ENCODE peak calls at places on chromosome 7, in seven cellular contexts. L is A172, B is NCI-H460, H is brain microvascular endothelial cell, D is natural killer cell, E is glutamatergic neuron, K is T-helper 9 cell. A is an unnamed sample.
A peak's percentile ranks its signal among the peaks of the same experiment; 100 is the strongest.

GRCh38 chr7:153939177-153939576 is 113.0 kb upstream of the DPP6 start:
- DNase-seq in E (no peak), H (no peak), B (no peak), K (no peak), L (no peak), D (no peak), A (no peak)

GRCh38 chr7:102471791-102472125 is 7.0 kb downstream of the POLR2J start:
- DNase-seq in B (no peak), K (no peak), H (no peak), E (peak; percentile 10), D (no peak), L (no peak), A (no peak)

GRCh38 chr7:131638641-131639430 is 82.4 kb upstream of the PODXL start:
- DNase-seq in L (no peak), K (no peak), D (no peak), E (no peak), H (no peak), B (no peak), A (peak; percentile 23)

GRCh38 chr7:49479936-49480544 is 293.4 kb upstream of the VWC2 start:
- DNase-seq in E (no peak), L (no peak), H (no peak), B (no peak), K (no peak), D (no peak), A (no peak)

GRCh38 chr7:33558961-33559710 is 346.2 kb upstream of the BMPER start:
- DNase-seq in K (no peak), B (no peak), E (no peak), D (no peak), L (no peak), H (no peak), A (no peak)

GRCh38 chr7:13851756-13852155 is 137.7 kb downstream of the ETV1 start:
- DNase-seq in E (peak; percentile 27), D (no peak), H (peak; percentile 58), L (no peak), K (no peak), B (peak; percentile 78), A (no peak)

GRCh38 chr7:106067678-106068077 is 44.4 kb downstream of the SYPL1 start:
- DNase-seq in L (no peak), D (no peak), K (no peak), B (no peak), H (no peak), E (no peak), A (no peak)

GRCh38 chr7:82164813-82165212 is 278.8 kb downstream of the CACNA2D1 start:
- DNase-seq in E (peak; percentile 29), H (peak; percentile 81), D (no peak), K (no peak), L (peak; percentile 13), B (peak; percentile 8), A (no peak)

GRCh38 chr7:150945171-150945852 is 32.8 kb downstream of the KCNH2 start:
- DNase-seq in H (no peak), D (no peak), L (no peak), B (no peak), E (peak; percentile 23), K (no peak), A (no peak)

GRCh38 chr7:116952640-116953371 is 495 bp upstream of the ST7 start:
- DNase-seq in D (no peak), K (no peak), E (peak; percentile 64), B (no peak), H (peak; percentile 67), L (peak; percentile 31), A (peak; percentile 14)

GRCh38 chr7:45684910-45685618 is 110.9 kb downstream of the ADCY1 start:
- DNase-seq in K (no peak), L (no peak), H (no peak), B (no peak), D (no peak), E (no peak), A (no peak)

GRCh38 chr7:15609287-15609686 is 47.5 kb upstream of the AGMO start:
- DNase-seq in H (no peak), E (no peak), K (no peak), D (no peak), B (no peak), L (no peak), A (no peak)

GRCh38 chr7:106891545-106892410 is 26.7 kb downstream of the PIK3CG start:
- DNase-seq in K (no peak), L (no peak), B (no peak), D (no peak), E (no peak), H (no peak), A (no peak)

GRCh38 chr7:157851501-157852067 is 514.8 kb downstream of the DNAJB6 start:
- DNase-seq in K (peak; percentile 24), L (peak; percentile 59), E (no peak), B (peak; percentile 26), D (no peak), H (no peak), A (no peak)

GRCh38 chr7:151091431-151091830 is 5.2 kb downstream of the AGAP3 start:
- DNase-seq in E (peak; percentile 74), H (no peak), L (no peak), K (no peak), D (no peak), B (no peak), A (peak; percentile 54)

GRCh38 chr7:99128076-99128950 is 15.6 kb downstream of the SMURF1 start:
- DNase-seq in D (no peak), B (no peak), E (no peak), K (no peak), H (peak; percentile 43), L (no peak), A (no peak)

GRCh38 chr7:95545007-95545615 is 51.2 kb downstream of the PDK4 start:
- DNase-seq in K (no peak), B (peak; percentile 62), D (no peak), L (peak; percentile 66), E (no peak), H (peak; percentile 71), A (no peak)

GRCh38 chr7:2336626-2337025 is 18.0 kb upstream of the EIF3B start:
- DNase-seq in L (no peak), D (no peak), K (no peak), B (no peak), H (no peak), E (no peak), A (no peak)

GRCh38 chr7:36011588-36011965 is 141.5 kb upstream of the EEPD1 start:
- DNase-seq in B (no peak), H (no peak), L (no peak), D (no peak), E (peak; percentile 28), K (no peak), A (no peak)

GRCh38 chr7:122018032-122018431 is 126.0 kb downstream of the AASS start:
- DNase-seq in H (no peak), K (no peak), E (no peak), L (no peak), D (no peak), B (no peak), A (no peak)

A was measured in WERI-Rb-1.